ENCODE peak calls at places on chromosome 3, in seven cellular contexts. L is glutamatergic neuron, Y is GM12864, U is Peyer's patch, P is OCI-LY7, Q is IMR-90, F is hepatocyte. M is an unnamed sample.
A peak's percentile ranks its signal among the peaks of the same experiment; 100 is the strongest.

GRCh38 chr3:171660126-171660661 is 150.1 kb downstream of the PLD1 start:
- DNase-seq in L (no peak), Y (no peak), U (no peak), P (no peak), Q (no peak), F (no peak), M (no peak)

GRCh38 chr3:143332046-143332445 is 212.5 kb downstream of the CHST2 start:
- DNase-seq in L (no peak), Y (no peak), U (no peak), P (no peak), Q (no peak), F (no peak), M (no peak)

GRCh38 chr3:178603735-178604134 is 67.5 kb downstream of the KCNMB2 start:
- DNase-seq in L (no peak), Y (peak; percentile 16), U (no peak), P (no peak), Q (no peak), F (no peak), M (no peak)

GRCh38 chr3:101926594-101927105 is 77.3 kb downstream of the NFKBIZ start:
- DNase-seq in L (no peak), Y (no peak), U (no peak), P (no peak), Q (no peak), F (no peak), M (no peak)

GRCh38 chr3:149402481-149402880 is 25.0 kb upstream of the TM4SF1 start:
- DNase-seq in L (no peak), Y (no peak), U (no peak), P (no peak), Q (no peak), F (no peak), M (no peak)

GRCh38 chr3:143442761-143443477 is 323.3 kb downstream of the CHST2 start:
- DNase-seq in L (no peak), Y (no peak), U (no peak), P (no peak), Q (peak; percentile 11), F (no peak), M (no peak)

GRCh38 chr3:192060160-192060783 is 599.3 kb downstream of the PYDC2 start:
- DNase-seq in L (no peak), Y (no peak), U (no peak), P (no peak), Q (no peak), F (no peak), M (no peak)

GRCh38 chr3:189584609-189585008 is 46.6 kb upstream of the TP63 start:
- DNase-seq in L (no peak), Y (no peak), U (no peak), P (no peak), Q (no peak), F (no peak), M (no peak)

GRCh38 chr3:117611242-117611641 is 901.7 kb downstream of the TUSC7 start:
- DNase-seq in L (no peak), Y (no peak), U (no peak), P (no peak), Q (no peak), F (no peak), M (no peak)

GRCh38 chr3:49470714-49471420 is 800 bp downstream of the DAG1 start:
- DNase-seq in L (no peak), Y (no peak), U (no peak), P (peak; percentile 38), Q (no peak), F (no peak), M (no peak)

GRCh38 chr3:111080357-111080937 is 8.8 kb downstream of the NECTIN3 start:
- DNase-seq in L (no peak), Y (no peak), U (no peak), P (peak; percentile 0), Q (peak; percentile 78), F (peak; percentile 36), M (no peak)

GRCh38 chr3:128366652-128367051 is 100.0 kb downstream of the DNAJB8 start:
- DNase-seq in L (no peak), Y (no peak), U (no peak), P (no peak), Q (no peak), F (no peak), M (no peak)
- TF ChIP-seq CTCF in L (no peak), Y (no peak), U (no peak), P (no peak), Q (no peak), F (no peak), M (no peak)

DNA sequence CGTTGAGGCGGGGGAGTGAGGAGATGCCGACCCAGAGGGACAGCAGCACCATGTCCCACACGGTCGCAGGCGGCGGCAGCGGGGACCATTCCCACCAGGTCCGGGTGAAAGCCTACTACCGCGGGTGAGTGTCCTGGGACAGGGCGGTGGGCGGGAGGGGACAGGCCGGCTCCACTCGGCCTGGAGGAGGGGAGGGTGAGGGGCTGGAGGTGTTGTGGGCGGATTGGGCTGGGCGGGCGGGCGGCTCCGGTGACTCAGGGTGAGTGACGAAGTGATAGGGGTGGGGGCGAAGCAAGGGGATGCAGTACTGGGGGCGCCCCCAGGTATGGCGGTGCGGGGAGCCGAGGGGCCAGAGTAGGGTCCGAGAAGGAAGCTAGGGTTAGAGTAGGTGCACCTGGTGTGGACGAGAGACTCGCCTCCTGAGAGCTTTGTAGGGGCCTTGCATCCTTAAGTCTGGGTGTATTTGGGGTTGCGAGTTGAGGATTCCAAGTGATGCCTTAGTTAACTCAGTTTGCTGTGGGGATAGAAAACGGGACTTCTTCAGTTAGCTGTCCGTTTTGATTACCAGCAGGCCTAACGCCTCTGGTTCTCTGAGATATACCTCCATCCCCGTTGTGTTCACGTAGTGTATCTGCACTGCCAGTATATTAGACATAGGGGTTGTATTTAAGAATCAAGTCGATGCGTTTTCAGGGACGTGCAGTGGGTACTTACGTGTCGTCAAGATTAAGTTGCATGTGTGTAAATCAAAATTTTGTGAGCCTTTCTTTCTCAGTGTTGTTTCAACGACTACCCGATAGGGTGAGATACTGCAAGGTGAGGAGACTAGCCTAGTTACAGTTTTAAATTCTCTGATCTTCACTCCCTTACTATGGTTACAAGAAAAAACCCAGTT is 670 bp downstream of the PRKCI start:
- DNase-seq in L (peak; percentile 60), Y (peak; percentile 7), U (no peak), P (peak; percentile 63), Q (peak; percentile 28), F (peak; percentile 63), M (peak; percentile 65)
- TF ChIP-seq CTCF in L (peak; percentile 1), Y (peak; percentile 5), U (peak; percentile 42), P (peak; percentile 47), Q (no peak), F (no peak), M (no peak)

GRCh38 chr3:109071349-109072142 is 46.4 kb downstream of the MORC1 start:
- DNase-seq in L (no peak), Y (no peak), U (no peak), P (no peak), Q (no peak), F (peak; percentile 8), M (no peak)
- TF ChIP-seq CTCF in L (no peak), Y (no peak), U (no peak), P (peak; percentile 17), Q (no peak), F (peak; percentile 26), M (no peak)

DNA sequence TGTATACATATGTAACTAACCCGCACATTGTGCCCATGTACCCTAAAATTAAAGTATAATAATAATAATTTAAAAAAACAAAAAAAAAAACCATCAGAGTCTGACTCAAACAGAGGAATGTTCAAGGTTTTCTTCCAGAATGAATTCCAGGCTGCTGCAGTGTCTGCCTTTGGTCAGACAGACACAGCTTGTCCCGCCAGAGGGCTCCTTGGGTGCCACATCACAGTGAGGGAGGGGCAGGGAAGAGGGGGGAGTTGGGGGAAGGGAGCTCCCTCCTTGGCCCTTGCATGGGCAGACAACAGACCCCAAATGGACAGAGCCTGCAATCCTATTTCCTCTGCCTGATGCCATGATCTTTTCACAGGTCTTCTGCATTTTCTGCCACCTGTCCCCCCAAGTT is 36.5 kb downstream of the ITGB5 start:
- DNase-seq in L (no peak), Y (no peak), U (no peak), P (no peak), Q (peak; percentile 70), F (no peak), M (no peak)
- TF ChIP-seq CTCF in L (no peak), Y (no peak), U (no peak), P (no peak), Q (peak; percentile 32), F (no peak), M (no peak)

DNA sequence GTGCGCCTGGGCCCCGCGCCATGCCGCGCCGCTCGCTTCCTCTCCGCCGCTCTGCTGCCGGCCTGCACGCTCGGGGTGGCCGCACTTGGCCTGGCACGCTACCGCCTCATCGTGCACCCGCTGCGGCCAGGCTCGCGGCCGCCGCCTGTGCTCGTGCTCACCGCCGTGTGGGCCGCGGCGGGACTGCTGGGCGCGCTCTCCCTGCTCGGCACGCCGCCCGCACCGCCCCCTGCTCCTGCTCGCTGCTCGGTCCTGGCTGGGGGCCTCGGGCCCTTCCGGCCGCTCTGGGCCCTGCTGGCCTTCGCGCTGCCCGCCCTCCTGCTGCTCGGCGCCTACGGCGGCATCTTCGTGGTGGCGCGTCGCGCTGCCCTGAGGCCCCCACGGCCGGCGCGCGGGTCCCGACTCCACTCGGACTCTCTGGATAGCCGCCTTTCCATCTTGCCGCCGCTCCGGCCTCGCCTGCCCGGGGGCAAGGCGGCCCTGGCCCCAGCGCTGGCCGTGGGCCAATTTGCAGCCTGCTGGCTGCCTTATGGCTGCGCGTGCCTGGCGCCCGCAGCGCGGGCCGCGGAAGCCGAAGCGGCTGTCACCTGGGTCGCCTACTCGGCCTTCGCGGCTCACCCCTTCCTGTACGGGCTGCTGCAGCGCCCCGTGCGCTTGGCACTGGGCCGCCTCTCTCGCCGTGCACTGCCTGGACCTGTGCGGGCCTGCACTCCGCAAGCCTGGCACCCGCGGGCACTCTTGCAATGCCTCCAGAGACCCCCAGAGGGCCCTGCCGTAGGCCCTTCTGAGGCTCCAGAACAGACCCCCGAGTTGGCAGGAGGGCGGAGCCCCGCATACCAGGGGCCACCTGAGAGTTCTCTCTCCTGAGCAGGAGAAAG is 951 bp downstream of the GPR62 start:
- DNase-seq in L (peak; percentile 71), Y (no peak), U (no peak), P (peak; percentile 36), Q (no peak), F (peak; percentile 77), M (peak; percentile 58)
- TF ChIP-seq CTCF in L (peak; percentile 66), Y (peak; percentile 52), U (peak; percentile 55), P (peak; percentile 59), Q (peak; percentile 4), F (peak; percentile 17), M (no peak)